ENCODE peak calls at places on chromosomes 3 and 15, in five cellular contexts. J is activated T-helper 1 cell treated with Interleukin-2 at 50 U/mL for 16 hours; B is stimulated activated CD4-positive, alpha-beta T cell treated with anti-CD3 and anti-CD28 coated beads, Interleukin-15, amount 100 ng/mL, for 1 hour; N is hypothalamus; K is fibroblast of mammary gland. T is an unnamed sample.

GRCh38 chr15:100893964-100894295 is 14.3 kb downstream of the ALDH1A3 start:
- DNase-seq in B (no peak), J (no peak), K (no peak), N (no peak), T (no peak)

GRCh38 chr3:58256511-58256910 is 18.9 kb downstream of the ABHD6 start:
- DNase-seq in J (no peak), B (no peak), N (no peak), K (no peak), T (no peak)

GRCh38 chr15:52783929-52784798 is 6.0 kb downstream of the ONECUT1 start:
- DNase-seq in J (no peak), B (peak), K (peak), N (no peak), T (no peak)

GRCh38 chr15:78047631-78048409 is 29.7 kb downstream of the TBC1D2B start:
- DNase-seq in J (no peak), K (peak), B (no peak), N (no peak), T (peak)

GRCh38 chr3:149621218-149622005 is 36.4 kb downstream of the WWTR1 start:
- DNase-seq in K (peak), J (no peak), N (no peak), B (no peak), T (peak)

GRCh38 chr3:4629095-4630007 is 136.2 kb downstream of the ITPR1 start:
- DNase-seq in N (no peak), K (no peak), J (no peak), B (no peak), T (no peak)

GRCh38 chr3:97949743-97950142 is 22.5 kb downstream of the RIOX2 start:
- DNase-seq in B (no peak), J (no peak), K (no peak), N (no peak), T (no peak)

GRCh38 chr15:98120561-98120960 is 160.1 kb downstream of the ARRDC4 start:
- DNase-seq in K (peak), J (no peak), N (no peak), B (no peak), T (peak)

GRCh38 chr3:159724627-159725026 is 264.0 kb upstream of the IL12A start:
- DNase-seq in J (no peak), K (peak), N (no peak), B (no peak), T (peak)

GRCh38 chr15:38002883-38003477 is 68.5 kb downstream of the TMCO5A start:
- DNase-seq in N (no peak), B (no peak), J (no peak), K (peak), T (peak)

GRCh38 chr3:134161817-134162396 is 88.8 kb downstream of the RYK start:
- DNase-seq in B (no peak), K (no peak), N (no peak), J (no peak), T (no peak)

GRCh38 chr15:53074221-53074620 is 284.1 kb upstream of the ONECUT1 start:
- DNase-seq in J (no peak), N (no peak), K (no peak), B (no peak), T (no peak)

T was measured in AG10803.